ENCODE peak calls at places on chromosomes 7 and 10, in five cellular contexts. Q is left ventricle myocardium inferior, V is sigmoid colon, W is prostate gland, M is AG04450. K is an unnamed sample.

GRCh38 chr10:125781374-125781773 is 5.8 kb upstream of the MMP21 start:
- DNase-seq in Q (no peak), V (no peak), W (no peak), M (no peak), K (no peak)

GRCh38 chr10:98172073-98172472 is 37.6 kb downstream of the R3HCC1L start:
- DNase-seq in Q (peak; percentile 25), V (peak; percentile 66), W (peak; percentile 43), M (no peak), K (no peak)

GRCh38 chr10:33163941-33164824 is 170.3 kb downstream of the NRP1 start:
- DNase-seq in Q (no peak), V (no peak), W (no peak), M (no peak), K (no peak)

GRCh38 chr10:10418397-10418796 is 599.3 kb upstream of the CELF2 start:
- DNase-seq in Q (no peak), V (no peak), W (no peak), M (no peak), K (no peak)

GRCh38 chr10:7484456-7485266 is 73.8 kb upstream of the SFMBT2 start:
- DNase-seq in Q (no peak), V (no peak), W (no peak), M (no peak), K (no peak)

GRCh38 chr7:69845721-69846495 is 247.6 kb downstream of the AUTS2 start:
- DNase-seq in Q (no peak), V (no peak), W (no peak), M (no peak), K (no peak)

GRCh38 chr10:1409359-1409750 is 328.0 kb downstream of the ADARB2 start:
- DNase-seq in Q (no peak), V (no peak), W (no peak), M (no peak), K (no peak)

GRCh38 chr10:120495226-120495625 is 38.2 kb downstream of the PLPP4 start:
- DNase-seq in Q (no peak), V (no peak), W (no peak), M (no peak), K (no peak)

GRCh38 chr10:125149278-125150047 is 10.9 kb downstream of the CTBP2 start:
- DNase-seq in Q (peak; percentile 55), V (peak; percentile 90), W (no peak), M (no peak), K (peak; percentile 76)

GRCh38 chr7:137342751-137343482 is 616 bp downstream of the PTN start:
- DNase-seq in Q (no peak), V (no peak), W (no peak), M (no peak), K (no peak)

GRCh38 chr7:25877802-25878789 is 273.9 kb upstream of the NFE2L3 start:
- DNase-seq in Q (no peak), V (no peak), W (no peak), M (no peak), K (no peak)

GRCh38 chr10:18376650-18377049 is 236.4 kb downstream of the CACNB2 start:
- DNase-seq in Q (no peak), V (no peak), W (no peak), M (no peak), K (no peak)

GRCh38 chr7:159120540-159120919 is 24.1 kb downstream of the VIPR2 start:
- DNase-seq in Q (no peak), V (no peak), W (no peak), M (no peak), K (no peak)

GRCh38 chr7:25780904-25781303 is 371.1 kb upstream of the NFE2L3 start:
- DNase-seq in Q (no peak), V (no peak), W (no peak), M (no peak), K (no peak)

GRCh38 chr7:91630581-91631370 is 249.7 kb downstream of the MTERF1 start:
- DNase-seq in Q (no peak), V (no peak), W (no peak), M (no peak), K (no peak)

GRCh38 chr7:5872326-5872725 is 8.3 kb upstream of the OCM start:
- DNase-seq in Q (no peak), V (no peak), W (no peak), M (no peak), K (no peak)

GRCh38 chr10:43347997-43348396 is 23.4 kb upstream of the FXYD4 start:
- DNase-seq in Q (no peak), V (no peak), W (no peak), M (no peak), K (no peak)

GRCh38 chr10:3473271-3473670 is 300.7 kb upstream of the PITRM1 start:
- DNase-seq in Q (no peak), V (no peak), W (no peak), M (no peak), K (no peak)

GRCh38 chr10:84424731-84425165 is 96.4 kb downstream of the CCSER2 start:
- DNase-seq in Q (peak; percentile 85), V (peak; percentile 96), W (peak; percentile 93), M (peak; percentile 89), K (peak; percentile 54)

GRCh38 chr7:1940402-1940786 is 270.3 kb downstream of the ELFN1 start:
- DNase-seq in Q (peak; percentile 64), V (peak; percentile 78), W (no peak), M (no peak), K (no peak)

GRCh38 chr7:123836656-123837055 is 8.3 kb upstream of the HYAL4 start:
- DNase-seq in Q (no peak), V (no peak), W (no peak), M (no peak), K (no peak)

DNA sequence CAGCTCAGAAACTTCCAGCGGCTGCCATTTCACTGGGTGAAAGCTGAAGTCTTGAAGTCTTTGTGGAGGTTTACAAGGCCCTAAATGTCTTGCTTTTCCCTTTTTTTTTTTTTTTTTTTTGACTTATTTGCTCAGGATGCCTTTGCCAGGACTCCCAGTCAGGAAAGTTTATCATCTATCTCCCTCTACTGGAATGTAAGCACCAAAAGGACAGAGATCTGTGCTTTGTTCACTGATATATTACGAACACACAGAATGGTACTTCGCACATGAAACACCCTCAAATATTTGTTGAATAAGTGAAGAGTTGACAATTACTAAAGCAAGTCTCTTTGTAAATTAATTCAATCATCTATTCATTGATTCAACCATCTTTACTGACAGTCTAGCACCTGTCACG is 23.2 kb downstream of the ABCB4 start:
- DNase-seq in Q (no peak), V (no peak), W (no peak), M (no peak), K (no peak)
- TF ChIP-seq CTCF in Q (no peak), V (no peak), W (no peak), M (no peak), K (no peak)

DNA sequence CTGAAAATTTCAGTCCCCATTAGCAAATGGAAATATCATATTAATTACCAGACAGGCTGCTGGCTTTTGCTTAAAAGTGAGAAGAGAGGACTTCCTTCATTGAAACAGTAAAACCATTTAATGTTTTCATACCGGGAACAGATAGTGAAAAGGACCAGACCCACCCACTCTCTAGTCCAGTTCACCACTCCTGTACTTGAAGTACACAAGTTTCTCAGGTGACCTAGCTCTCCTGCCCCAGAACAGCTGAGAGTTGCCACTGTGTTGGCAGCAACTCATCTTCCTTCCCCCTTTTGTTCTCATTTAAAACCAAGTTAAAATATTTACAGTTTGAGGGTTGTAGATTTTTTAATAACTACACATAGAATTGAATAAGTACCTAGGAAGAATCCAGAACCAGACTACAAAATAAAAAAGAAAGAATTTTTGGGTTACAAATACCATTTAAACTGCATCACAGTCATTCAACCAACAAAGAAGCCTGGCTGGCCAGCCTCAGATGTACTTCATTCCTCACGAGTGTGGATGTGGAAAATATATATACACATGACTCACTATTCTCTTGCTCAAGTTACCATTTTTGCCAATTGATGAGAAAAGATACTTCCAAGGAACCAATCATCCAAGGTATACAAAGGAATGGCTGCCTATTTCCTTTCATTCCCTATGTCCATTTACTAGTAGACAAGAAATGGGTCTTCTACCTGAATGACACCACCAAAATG is 68.1 kb downstream of the VPS41 start:
- DNase-seq in Q (no peak), V (no peak), W (peak; percentile 64), M (peak; percentile 79), K (peak; percentile 13)
- H3K27ac ChIP-seq in Q (no peak overlapping the region), V (no peak overlapping the region), W (no peak overlapping the region), M (peak overlapping the region; percentile 96), K (no peak overlapping the region)

DNA sequence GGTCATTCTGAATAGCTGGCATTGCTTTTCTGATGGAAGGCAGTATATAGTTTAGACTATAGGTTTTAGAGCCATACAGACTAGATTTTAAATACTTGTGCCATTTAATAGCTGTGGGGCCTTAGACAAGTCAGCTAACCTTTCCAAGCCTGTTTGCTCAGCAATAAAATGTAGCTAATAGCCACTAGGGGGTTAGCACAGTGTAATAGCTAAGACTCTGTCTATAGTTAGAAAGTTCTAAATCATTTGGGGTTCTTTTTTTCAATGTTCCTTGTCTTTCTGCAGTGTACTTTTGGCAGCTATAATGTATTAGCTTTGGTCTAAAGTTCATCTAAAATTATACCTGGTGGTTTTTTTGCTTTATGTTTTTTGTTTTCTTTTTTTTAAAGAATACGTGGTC is 7.5 kb upstream of the KIFBP start:
- DNase-seq in Q (no peak), V (no peak), W (no peak), M (no peak), K (no peak)
- TF ChIP-seq CTCF in Q (peak; percentile 15), V (no peak), W (no peak), M (peak; percentile 44), K (peak; percentile 16)

GRCh38 chr10:51804861-51805260 is 105.5 kb upstream of the CSTF2T start:
- DNase-seq in Q (no peak), V (no peak), W (no peak), M (peak; percentile 7), K (peak; percentile 1)
- H3K27ac ChIP-seq in Q (no peak overlapping the region), V (no peak overlapping the region), W (no peak overlapping the region), M (no peak overlapping the region), K (no peak overlapping the region)

GRCh38 chr10:101323495-101323894 is 30.5 kb upstream of the BTRC start:
- DNase-seq in Q (no peak), V (no peak), W (no peak), M (no peak), K (no peak)
- TF ChIP-seq CTCF in Q (no peak), V (no peak), W (no peak), M (no peak), K (no peak)

GRCh38 chr7:47634273-47634672 is 52.4 kb upstream of the TNS3 start:
- DNase-seq in Q (no peak), V (no peak), W (no peak), M (no peak), K (no peak)
- H3K27ac ChIP-seq in Q (no peak overlapping the region), V (no peak overlapping the region), W (no peak overlapping the region), M (no peak overlapping the region), K (peak overlapping the region; percentile 82)

DNA sequence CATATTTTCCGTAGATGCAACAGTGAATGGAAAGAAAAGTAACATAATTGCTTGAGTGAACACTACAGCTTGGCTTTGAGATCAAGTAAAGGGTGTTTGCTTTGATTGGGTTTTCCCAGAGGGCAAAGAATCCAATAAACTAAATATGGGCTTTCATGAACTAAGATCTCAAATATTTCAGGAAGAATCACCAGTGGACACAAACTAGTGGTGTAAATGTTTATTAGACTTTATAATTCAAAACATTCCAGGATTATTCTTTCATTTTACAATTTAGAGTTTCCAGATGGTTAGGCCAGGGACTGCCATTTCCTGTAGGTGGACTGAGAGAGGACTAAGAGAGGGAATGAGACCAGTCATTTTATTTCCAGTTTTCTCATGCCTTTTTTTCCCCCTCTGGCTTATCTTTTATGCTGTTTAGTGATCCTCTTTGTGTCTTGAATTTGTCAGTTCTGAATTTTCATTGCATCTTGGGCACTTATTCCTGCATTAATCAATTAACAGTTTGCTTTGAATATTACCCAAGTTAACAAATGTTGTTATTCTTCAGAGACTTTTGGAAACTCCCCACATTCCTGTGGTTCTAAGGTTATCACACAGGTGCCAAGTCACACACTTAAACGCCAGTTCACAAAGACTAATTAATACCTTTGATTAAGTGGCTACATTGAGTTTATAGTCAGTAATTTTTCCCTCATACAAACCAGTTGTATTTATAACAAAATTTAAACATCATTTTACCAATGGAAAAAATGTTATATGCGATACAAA is 12.2 kb downstream of the CISD1 start:
- DNase-seq in Q (no peak), V (no peak), W (no peak), M (no peak), K (no peak)
- TF ChIP-seq CTCF in Q (no peak), V (no peak), W (no peak), M (no peak), K (no peak)

GRCh38 chr7:94513565-94513860 is 3.9 kb downstream of the CASD1 start:
- DNase-seq in Q (no peak), V (no peak), W (no peak), M (no peak), K (no peak)
- H3K27ac ChIP-seq in Q (no peak overlapping the region), V (no peak overlapping the region), W (no peak overlapping the region), M (no peak overlapping the region), K (no peak overlapping the region)